ENCODE peak calls at places on chromosomes 12 and 14, in eight cellular contexts. V is stimulated activated CD4-positive, alpha-beta T cell treated with anti-CD3 and anti-CD28 coated beads, Interleukin-2, amount 100 ng/mL, for 4 hours; S is anterior cingulate cortex; M is activated CD4-positive, CD25-positive, alpha-beta regulatory T cell; A is right lobe of liver; P is Peyer's patch; U is hepatic stellate cell; J is myocyte. R is an unnamed sample.

GRCh38 chr14:22900088-22900799 is 17.2 kb downstream of the REM2 start:
- DNase-seq in V (peak; percentile 29), S (no peak), M (no peak), A (no peak), P (peak; percentile 63), U (peak; percentile 72), J (peak; percentile 83), R (peak; percentile 70)

GRCh38 chr12:69389836-69390235 is 30.3 kb downstream of the YEATS4 start:
- DNase-seq in V (no peak), S (no peak), M (no peak), A (no peak), P (no peak), U (peak; percentile 31), J (no peak), R (no peak)

GRCh38 chr12:48508987-48509386 is 16.4 kb upstream of the OR8S1 start:
- DNase-seq in V (no peak), S (no peak), M (no peak), A (no peak), P (no peak), U (no peak), J (no peak), R (no peak)

GRCh38 chr12:34389378-34390170 is 367.3 kb downstream of the ALG10 start:
- DNase-seq in V (no peak), S (no peak), M (no peak), A (peak; percentile 24), P (peak; percentile 15), U (no peak), J (no peak), R (no peak)

GRCh38 chr12:115946867-115947695 is 330.4 kb downstream of the MED13L start:
- DNase-seq in V (no peak), S (no peak), M (no peak), A (no peak), P (no peak), U (no peak), J (no peak), R (peak; percentile 54)

GRCh38 chr14:52241102-52241793 is 26.2 kb upstream of the PTGDR start:
- DNase-seq in V (no peak), S (no peak), M (no peak), A (no peak), P (no peak), U (peak; percentile 34), J (peak; percentile 15), R (no peak)

GRCh38 chr12:50751921-50752721 is 11.8 kb upstream of the ATF1 start:
- DNase-seq in V (no peak), S (no peak), M (no peak), A (no peak), P (no peak), U (peak; percentile 60), J (peak; percentile 63), R (no peak)

GRCh38 chr12:48004039-48004940 is at the start of gene COL2A1:
- DNase-seq in V (no peak), S (no peak), M (no peak), A (no peak), P (peak; percentile 44), U (peak; percentile 48), J (peak; percentile 15), R (peak; percentile 98)

GRCh38 chr14:32939254-32940065 is 781 bp downstream of the NPAS3 start:
- DNase-seq in V (peak; percentile 16), S (peak; percentile 64), M (no peak), A (peak; percentile 69), P (peak; percentile 66), U (peak; percentile 67), J (peak; percentile 71), R (peak; percentile 87)

GRCh38 chr12:89732511-89732910 is 23.9 kb upstream of the ATP2B1 start:
- DNase-seq in V (no peak), S (no peak), M (no peak), A (no peak), P (no peak), U (no peak), J (no peak), R (peak; percentile 70)

GRCh38 chr12:62658910-62659309 is 192.3 kb downstream of the MON2 start:
- DNase-seq in V (no peak), S (no peak), M (no peak), A (no peak), P (no peak), U (no peak), J (no peak), R (no peak)

GRCh38 chr14:101335061-101335661 is 226.1 kb upstream of the DIO3 start:
- DNase-seq in V (no peak), S (no peak), M (no peak), A (peak; percentile 75), P (peak; percentile 53), U (no peak), J (no peak), R (no peak)

GRCh38 chr12:56933826-56934625 is at the start of gene SDR9C7:
- DNase-seq in V (no peak), S (no peak), M (no peak), A (no peak), P (no peak), U (no peak), J (no peak), R (no peak)

GRCh38 chr14:23183479-23183878 is at the start of gene SLC7A8:
- DNase-seq in V (no peak), S (peak; percentile 35), M (no peak), A (peak; percentile 64), P (peak; percentile 80), U (no peak), J (peak; percentile 10), R (peak; percentile 50)

GRCh38 chr14:70601162-70601561 is 707 bp upstream of the MED6 start:
- DNase-seq in V (no peak), S (no peak), M (no peak), A (no peak), P (no peak), U (no peak), J (no peak), R (peak; percentile 14)

GRCh38 chr12:40158592-40159111 is 52.8 kb upstream of the SLC2A13 start:
- DNase-seq in V (no peak), S (no peak), M (no peak), A (no peak), P (no peak), U (no peak), J (peak; percentile 70), R (peak; percentile 2)

GRCh38 chr14:54353694-54354093 is 43.1 kb upstream of the CDKN3 start:
- DNase-seq in V (no peak), S (no peak), M (no peak), A (no peak), P (no peak), U (no peak), J (no peak), R (no peak)

GRCh38 chr12:106903241-106903950 is 52.3 kb upstream of the TMEM263 start:
- DNase-seq in V (peak; percentile 66), S (peak; percentile 8), M (peak; percentile 33), A (peak; percentile 77), P (peak; percentile 89), U (peak; percentile 77), J (peak; percentile 64), R (peak; percentile 99)

GRCh38 chr12:57230381-57231155 is 1.1 kb downstream of the SHMT2 start:
- DNase-seq in V (no peak), S (no peak), M (no peak), A (no peak), P (no peak), U (no peak), J (no peak), R (no peak)

GRCh38 chr12:93347054-93347786 is 30.5 kb upstream of the NUDT4 start:
- DNase-seq in V (no peak), S (no peak), M (no peak), A (no peak), P (no peak), U (no peak), J (no peak), R (peak; percentile 65)

GRCh38 chr14:66105819-66106218 is 380.4 kb upstream of the CCDC196 start:
- DNase-seq in V (no peak), S (no peak), M (no peak), A (no peak), P (no peak), U (no peak), J (no peak), R (no peak)

GRCh38 chr14:69637503-69638030 is 26.2 kb downstream of the SUSD6 start:
- DNase-seq in V (no peak), S (no peak), M (no peak), A (peak; percentile 97), P (peak; percentile 90), U (no peak), J (peak; percentile 88), R (peak; percentile 79)

GRCh38 chr12:15669256-15669948 is 119.8 kb downstream of the EPS8 start:
- DNase-seq in V (no peak), S (no peak), M (no peak), A (no peak), P (no peak), U (no peak), J (no peak), R (no peak)

GRCh38 chr12:117098361-117099217 is 627 bp downstream of the TESC start:
- DNase-seq in V (no peak), S (no peak), M (no peak), A (peak; percentile 58), P (peak; percentile 58), U (no peak), J (no peak), R (peak; percentile 69)

GRCh38 chr12:66270613-66271012 is 31.7 kb upstream of the HELB start:
- DNase-seq in V (no peak), S (no peak), M (no peak), A (no peak), P (no peak), U (no peak), J (no peak), R (no peak)

GRCh38 chr14:90999299-90999698 is 61.1 kb downstream of the RPS6KA5 start:
- DNase-seq in V (no peak), S (peak; percentile 65), M (no peak), A (no peak), P (no peak), U (no peak), J (no peak), R (no peak)